ENCODE peak calls at places on chromosomes 16 and 17, in nine cellular contexts. H, F, I, Q, V, T, K, L and X are unnamed samples.

GRCh38 chr16:30778549-30779244 is 8.3 kb downstream of the ZNF629 start:
- DNase-seq in H (no peak), F (no peak), I (peak), Q (no peak), V (no peak), T (peak), K (no peak), L (no peak), X (no peak)

GRCh38 chr16:60646631-60647030 is 1389.6 kb downstream of the CDH8 start:
- DNase-seq in H (no peak), F (no peak), I (no peak), Q (no peak), V (no peak), T (no peak), K (no peak), L (no peak), X (no peak)

GRCh38 chr17:60138769-60139437 is 10.9 kb upstream of the CA4 start:
- DNase-seq in H (no peak), F (no peak), I (no peak), Q (no peak), V (no peak), T (no peak), K (no peak), L (no peak), X (peak)

GRCh38 chr16:72434159-72434558 is 262.2 kb upstream of the PMFBP1 start:
- DNase-seq in H (no peak), F (peak), I (no peak), Q (no peak), V (no peak), T (peak), K (no peak), L (no peak), X (no peak)

GRCh38 chr17:17911003-17911613 is 61.1 kb downstream of the TOM1L2 start:
- DNase-seq in H (no peak), F (no peak), I (peak), Q (no peak), V (no peak), T (no peak), K (no peak), L (no peak), X (peak)

GRCh38 chr16:47916266-47916665 is 239.5 kb downstream of the ABCC12 start:
- DNase-seq in H (no peak), F (no peak), I (no peak), Q (no peak), V (no peak), T (peak), K (no peak), L (no peak), X (no peak)

GRCh38 chr17:78736526-78737079 is 45.5 kb downstream of the CYTH1 start:
- DNase-seq in H (no peak), F (peak), I (peak), Q (peak), V (no peak), T (no peak), K (peak), L (peak), X (peak)

GRCh38 chr16:5738586-5738985 is 641.0 kb upstream of the EEF2KMT start:
- DNase-seq in H (no peak), F (no peak), I (no peak), Q (no peak), V (no peak), T (no peak), K (no peak), L (no peak), X (no peak)

GRCh38 chr16:23521037-23521743 is 10.9 kb upstream of the GGA2 start:
- DNase-seq in H (no peak), F (no peak), I (no peak), Q (no peak), V (no peak), T (no peak), K (no peak), L (no peak), X (no peak)

GRCh38 chr16:64615647-64616280 is 506.1 kb downstream of the CDH11 start:
- DNase-seq in H (no peak), F (no peak), I (peak), Q (no peak), V (no peak), T (peak), K (peak), L (peak), X (peak)

GRCh38 chr16:30076276-30076791 is 540 bp downstream of the PPP4C start:
- DNase-seq in H (no peak), F (no peak), I (peak), Q (no peak), V (no peak), T (no peak), K (no peak), L (no peak), X (no peak)

GRCh38 chr16:69057400-69058378 is 47.8 kb upstream of the HAS3 start:
- DNase-seq in H (no peak), F (peak), I (no peak), Q (peak), V (peak), T (peak), K (no peak), L (peak), X (no peak)

GRCh38 chr17:10292057-10292931 is 80.5 kb downstream of the MYH13 start:
- DNase-seq in H (peak), F (no peak), I (peak), Q (peak), V (peak), T (peak), K (peak), L (no peak), X (no peak)

GRCh38 chr17:4148611-4149308 is 5.8 kb downstream of the CYB5D2 start:
- DNase-seq in H (no peak), F (no peak), I (no peak), Q (no peak), V (no peak), T (no peak), K (no peak), L (no peak), X (no peak)

GRCh38 chr17:4150106-4150505 is 7.1 kb downstream of the CYB5D2 start:
- DNase-seq in H (no peak), F (no peak), I (no peak), Q (no peak), V (no peak), T (no peak), K (no peak), L (no peak), X (no peak)

GRCh38 chr17:4154201-4154600 is 11.2 kb downstream of the CYB5D2 start:
- DNase-seq in H (no peak), F (no peak), I (no peak), Q (no peak), V (no peak), T (no peak), K (no peak), L (no peak), X (no peak)

GRCh38 chr17:4155980-4156620 is 13.1 kb downstream of the CYB5D2 start:
- DNase-seq in H (no peak), F (no peak), I (no peak), Q (no peak), V (no peak), T (no peak), K (no peak), L (no peak), X (no peak)

GRCh38 chr17:4152471-4152870 is 9.5 kb downstream of the CYB5D2 start:
- DNase-seq in H (no peak), F (no peak), I (no peak), Q (no peak), V (no peak), T (no peak), K (no peak), L (no peak), X (no peak)
- H3K27ac ChIP-seq in H (no peak), F (no peak), I (no peak), Q (peak), V (no peak), T (peak), K (no peak), L (no peak), X (no peak)

GRCh38 chr17:33640629-33641028 is 347.5 kb upstream of the ASIC2 start:
- DNase-seq in H (no peak), F (no peak), I (peak), Q (no peak), V (no peak), T (no peak), K (no peak), L (no peak), X (no peak)
- TF ChIP-seq CTCF in H (no peak), F (no peak), I (no peak), Q (no peak), V (no peak), T (no peak), K (no peak), L (no peak), X (no peak)

DNA sequence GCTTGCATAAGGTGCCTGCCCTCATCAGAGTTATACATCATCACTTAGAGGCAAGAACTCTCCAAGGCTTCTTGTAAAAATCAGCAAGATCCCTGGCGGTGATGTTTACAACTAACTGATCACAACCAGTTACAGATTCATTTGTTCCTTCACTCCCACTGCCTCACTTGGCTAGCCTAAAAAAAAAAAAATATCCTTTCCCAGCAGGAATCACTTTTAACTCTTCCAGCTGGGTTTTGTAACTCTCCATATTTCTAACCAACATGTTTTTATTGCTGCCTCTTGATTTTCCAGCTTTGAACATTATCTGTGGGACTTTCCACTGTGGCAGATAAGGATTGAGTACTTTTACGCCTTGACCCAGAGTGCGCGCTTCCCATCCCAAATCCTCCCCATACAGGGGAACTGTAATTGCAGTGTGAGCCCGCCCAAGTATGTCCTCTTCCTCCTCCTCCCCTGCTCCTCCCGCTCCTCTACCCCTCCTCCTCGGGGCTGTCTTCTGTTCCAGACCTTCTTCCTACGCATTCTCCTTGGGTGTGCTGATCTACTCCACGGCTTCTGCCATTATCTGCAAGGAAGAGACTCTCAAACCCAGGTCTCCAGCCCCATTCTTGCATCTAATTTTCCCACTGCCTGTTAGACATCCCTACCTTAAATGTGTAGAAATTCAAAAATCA is 43.4 kb downstream of the CYB5D2 start:
- DNase-seq in H (peak), F (no peak), I (no peak), Q (no peak), V (no peak), T (no peak), K (no peak), L (no peak), X (peak)
- H3K27ac ChIP-seq in H (no peak), F (no peak), I (no peak), Q (peak), V (no peak), T (no peak), K (peak), L (no peak), X (no peak)

GRCh38 chr16:3022208-3022696 is 1.5 kb downstream of the HCFC1R1 start:
- DNase-seq in H (peak), F (peak), I (peak), Q (peak), V (no peak), T (peak), K (peak), L (peak), X (peak)

GRCh38 chr16:3022697-3023414 is 886 bp downstream of the HCFC1R1 start:
- DNase-seq in H (peak), F (peak), I (no peak), Q (peak), V (no peak), T (peak), K (no peak), L (no peak), X (no peak)

GRCh38 chr16:3020247-3020603 is at the start of gene TNFRSF12A:
- DNase-seq in H (peak), F (peak), I (peak), Q (peak), V (no peak), T (peak), K (peak), L (peak), X (peak)

GRCh38 chr16:3020604-3021448 is 658 bp downstream of the TNFRSF12A start:
- DNase-seq in H (peak), F (peak), I (peak), Q (peak), V (no peak), T (peak), K (peak), L (peak), X (peak)

GRCh38 chr16:3021449-3022207 is 1.5 kb downstream of the TNFRSF12A start:
- DNase-seq in H (peak), F (peak), I (peak), Q (peak), V (no peak), T (peak), K (peak), L (peak), X (peak)
- TF ChIP-seq CTCF in H (no peak), F (peak), I (peak), Q (peak), V (peak), T (peak), K (peak), L (peak), X (peak)

DNA sequence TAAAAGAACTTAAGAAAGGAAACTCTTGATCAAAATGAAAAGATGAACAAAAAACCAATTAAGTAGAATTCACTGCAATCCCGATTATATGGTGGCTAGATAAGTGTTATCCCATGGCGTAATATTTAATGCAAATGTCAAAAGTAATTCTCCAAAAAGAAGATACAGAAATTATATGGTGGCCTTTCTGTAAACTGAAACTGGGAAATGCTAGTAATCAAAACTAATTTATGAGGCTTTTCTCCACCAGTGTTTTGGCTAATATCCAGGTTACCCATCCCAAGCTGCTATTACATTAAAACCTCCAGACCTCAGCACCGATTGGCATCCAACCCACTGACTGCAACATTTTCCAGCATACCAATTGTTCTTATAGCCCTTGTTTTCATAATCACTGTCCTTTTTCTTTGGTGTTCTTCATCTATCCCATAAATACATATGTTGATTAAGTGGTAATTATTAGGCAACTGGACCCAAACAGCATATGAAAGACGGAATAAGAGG is 77.2 kb upstream of the TNRC6A start:
- DNase-seq in H (no peak), F (no peak), I (no peak), Q (no peak), V (no peak), T (no peak), K (no peak), L (no peak), X (no peak)
- H3K27ac ChIP-seq in H (no peak), F (no peak), I (no peak), Q (no peak), V (no peak), T (no peak), K (no peak), L (no peak), X (no peak)

DNA sequence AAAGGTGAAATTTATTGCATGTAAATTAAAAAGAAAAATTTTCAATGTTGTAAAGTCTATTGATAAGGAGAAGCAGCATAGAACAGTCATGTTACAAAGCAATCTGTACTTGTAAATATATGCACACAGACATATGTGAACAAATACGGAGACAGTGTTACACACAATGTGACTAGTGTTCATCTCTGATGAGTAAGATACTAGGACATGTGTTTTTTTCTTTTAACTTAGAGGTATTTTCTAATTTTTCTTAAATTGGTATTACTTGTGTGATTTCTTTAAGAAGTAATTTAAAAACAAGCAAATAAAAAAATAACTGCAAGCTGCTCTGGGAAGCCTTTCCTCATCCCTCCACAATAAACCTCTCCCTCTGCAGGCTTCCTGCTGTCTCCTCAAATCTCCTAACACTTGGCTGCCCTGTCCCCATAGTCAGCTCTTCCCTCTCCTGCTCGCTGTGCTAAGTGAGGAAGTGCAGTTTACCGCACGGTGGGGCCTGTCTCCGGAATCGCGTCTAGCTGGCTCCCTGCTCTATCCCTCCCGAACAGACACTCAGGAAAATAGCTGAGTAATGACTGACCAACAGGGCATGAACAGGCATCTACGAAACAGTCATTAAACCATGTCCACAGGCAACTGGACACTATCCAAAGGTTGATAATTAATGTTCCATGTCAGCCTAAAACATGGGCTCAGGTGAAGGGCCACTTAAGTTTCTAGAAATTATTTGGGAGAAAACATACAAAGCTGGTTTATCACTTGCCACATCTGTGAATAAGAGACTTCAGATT is 35.9 kb downstream of the CMTM4 start:
- DNase-seq in H (peak), F (peak), I (peak), Q (peak), V (no peak), T (peak), K (peak), L (peak), X (peak)
- TF ChIP-seq CTCF in H (no peak), F (no peak), I (peak), Q (peak), V (no peak), T (peak), K (peak), L (no peak), X (peak)

GRCh38 chr17:57899822-57900221 is 50.0 kb upstream of the MRPS23 start:
- DNase-seq in H (no peak), F (peak), I (no peak), Q (no peak), V (no peak), T (no peak), K (no peak), L (peak), X (peak)
- H3K27ac ChIP-seq in H (no peak), F (peak), I (peak), Q (no peak), V (no peak), T (no peak), K (peak), L (peak), X (peak)

DNA sequence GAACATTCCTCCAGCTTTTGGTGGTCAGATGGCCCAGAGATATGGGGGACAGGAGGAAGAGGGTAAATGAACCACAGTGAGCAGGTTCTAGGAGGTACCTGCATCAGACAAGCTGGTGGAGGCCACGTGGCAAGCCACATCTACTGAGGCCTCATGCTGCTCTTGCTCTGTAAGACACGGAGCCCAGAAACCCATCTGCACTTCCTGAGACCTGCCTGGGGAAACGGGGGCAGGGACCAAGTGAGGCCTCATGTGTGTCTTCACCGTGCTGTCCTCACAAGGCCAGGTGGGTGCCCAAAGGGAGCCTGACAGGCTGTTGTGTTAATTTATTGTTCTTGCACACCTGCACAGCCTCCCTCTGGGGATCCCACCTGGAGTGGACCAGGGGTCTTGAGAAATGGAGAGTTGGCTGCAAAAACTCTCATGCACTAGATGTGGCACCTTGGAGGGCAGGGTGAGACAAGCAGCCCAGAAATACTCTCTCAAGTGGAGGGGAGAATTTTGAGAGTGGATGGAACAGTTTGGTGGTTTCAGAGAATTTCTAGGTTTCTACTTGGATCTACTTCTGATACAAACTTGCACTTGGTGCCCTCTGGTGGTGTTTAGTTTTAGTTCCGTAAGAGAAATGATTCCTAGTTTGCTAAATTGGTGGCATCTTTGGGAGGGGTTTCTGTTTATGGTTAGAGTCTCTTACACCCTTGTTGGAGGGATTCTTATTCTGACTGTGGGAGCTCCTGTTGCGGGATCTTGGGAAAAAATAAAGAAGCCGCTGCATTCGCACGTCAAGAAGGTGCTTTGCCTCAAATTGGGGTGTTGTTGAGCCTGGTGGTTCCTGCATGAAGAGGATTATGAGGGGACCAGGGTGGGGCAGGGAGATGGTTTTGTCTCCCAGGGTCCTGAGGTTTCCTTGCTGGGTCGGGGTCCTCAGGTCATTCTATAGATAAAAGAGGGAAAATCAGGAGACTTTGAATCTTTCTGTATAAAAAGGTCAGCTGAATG is 47.5 kb downstream of the SLC6A2 start:
- DNase-seq in H (no peak), F (peak), I (peak), Q (no peak), V (no peak), T (peak), K (no peak), L (no peak), X (no peak)
- TF ChIP-seq CTCF in H (no peak), F (peak), I (peak), Q (peak), V (peak), T (peak), K (peak), L (peak), X (peak)

DNA sequence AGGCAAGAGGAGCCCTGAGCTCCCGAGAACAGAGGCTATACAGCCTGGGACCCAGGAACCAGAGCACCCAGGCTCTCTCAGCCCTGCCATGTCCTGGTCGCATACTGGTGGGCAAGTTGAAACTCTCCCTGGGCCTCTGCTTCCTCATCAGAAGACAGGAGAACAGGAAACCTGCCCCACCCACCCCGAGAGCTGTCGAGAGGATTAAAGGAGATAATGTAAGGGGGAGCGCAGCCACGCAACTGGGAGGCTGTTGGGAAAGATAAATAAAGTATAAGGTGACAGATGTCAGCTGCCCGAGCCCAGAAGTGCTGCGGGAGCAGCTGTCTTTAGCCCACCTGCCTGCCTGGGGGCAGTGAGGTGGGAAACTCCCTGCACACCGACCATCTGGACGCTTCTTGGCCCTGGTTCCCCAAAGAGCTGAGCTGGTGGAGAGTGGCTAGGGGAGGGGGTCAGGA is 6.8 kb downstream of the KIF19 start:
- DNase-seq in H (no peak), F (no peak), I (no peak), Q (no peak), V (no peak), T (no peak), K (no peak), L (no peak), X (no peak)
- H3K27ac ChIP-seq in H (no peak), F (no peak), I (no peak), Q (no peak), V (no peak), T (no peak), K (no peak), L (no peak), X (no peak)